ENCODE peak calls at places on chromosome 2, in six cellular contexts. E, J, T, R, A and B are unnamed samples.

GRCh38 chr2:145094353-145094752 is 574.4 kb upstream of the ZEB2 start:
- DNase-seq in R (no peak), T (no peak), E (no peak), J (no peak), A (no peak), B (no peak)

GRCh38 chr2:20990446-20990988 is 53.4 kb downstream of the APOB start:
- DNase-seq in A (no peak), J (no peak), R (no peak), E (no peak), T (no peak), B (no peak)

GRCh38 chr2:184879671-184880070 is 281.3 kb downstream of the ZNF804A start:
- DNase-seq in E (no peak), A (no peak), T (no peak), R (no peak), J (no peak), B (no peak)

GRCh38 chr2:169806586-169806985 is 7.9 kb downstream of the SSB start:
- DNase-seq in E (no peak), A (no peak), T (no peak), J (no peak), R (no peak), B (no peak)

GRCh38 chr2:35783723-35784122 is 571.9 kb upstream of the CRIM1 start:
- DNase-seq in A (no peak), T (no peak), J (peak; percentile 26), E (no peak), R (no peak), B (no peak)

GRCh38 chr2:46132996-46133395 is 164.2 kb upstream of the EPAS1 start:
- DNase-seq in R (no peak), A (no peak), T (no peak), E (no peak), J (no peak), B (no peak)

GRCh38 chr2:135086222-135086621 is 34.1 kb downstream of the RAB3GAP1 start:
- DNase-seq in J (no peak), A (no peak), T (no peak), R (no peak), E (no peak), B (no peak)

GRCh38 chr2:43067254-43068052 is 159.0 kb downstream of the ZFP36L2 start:
- DNase-seq in R (no peak), A (no peak), J (no peak), E (peak; percentile 12), T (peak; percentile 13), B (no peak)

GRCh38 chr2:157692768-157693167 is 64.1 kb upstream of the ACVR1C start:
- DNase-seq in T (no peak), E (no peak), R (no peak), J (no peak), A (no peak), B (no peak)

GRCh38 chr2:207067476-207067875 is 98.3 kb downstream of the KLF7 start:
- DNase-seq in J (no peak), A (no peak), E (peak; percentile 18), R (no peak), T (no peak), B (no peak)

DNA sequence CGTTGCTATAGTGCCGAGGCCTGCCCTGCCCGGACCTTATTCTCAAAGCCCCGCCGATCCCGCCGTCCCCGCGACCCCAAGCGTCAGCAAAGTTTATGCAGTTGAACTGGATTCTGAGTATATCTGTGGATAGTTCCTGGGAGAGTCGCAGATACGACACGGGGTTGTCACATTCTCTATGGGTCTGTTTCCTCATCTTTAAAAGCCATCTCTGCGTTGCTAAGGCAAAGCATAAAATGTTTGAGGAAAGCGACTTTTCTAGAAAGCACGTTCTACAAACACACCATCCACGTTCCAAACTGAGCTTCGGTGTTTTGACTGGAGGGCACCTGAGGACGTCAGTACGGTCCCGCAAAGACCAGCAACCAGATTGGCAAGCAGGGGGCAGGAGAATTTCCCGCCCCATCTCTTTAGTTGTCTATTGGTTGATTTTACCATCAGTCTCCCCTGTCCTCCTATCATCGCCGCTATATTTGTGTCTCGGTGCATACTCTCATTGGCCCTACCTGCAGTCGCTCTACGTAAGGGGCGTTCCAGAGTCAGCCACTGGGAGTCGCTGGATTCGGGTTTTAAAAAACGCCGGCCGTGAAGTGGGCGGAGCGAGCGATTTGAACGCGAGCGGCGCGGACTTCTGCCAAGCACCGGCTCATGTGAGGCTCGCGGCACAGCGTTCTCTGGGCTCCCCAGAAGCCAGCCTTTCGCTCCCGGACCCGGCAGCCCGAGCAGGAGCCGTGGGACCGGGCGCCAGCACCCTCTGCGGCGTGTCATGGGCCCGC is at the start of gene CENPA:
- DNase-seq in A (peak; percentile 98), J (peak; percentile 98), T (peak; percentile 97), R (peak; percentile 97), E (peak; percentile 97), B (peak; percentile 99)
- TF ChIP-seq POLR2A in A (no peak), J (peak; percentile 32), T (no peak), R (peak; percentile 9), E (peak; percentile 19), B (no peak)

GRCh38 chr2:118539290-118539689 is 308.2 kb downstream of the EN1 start:
- DNase-seq in R (no peak), E (peak; percentile 38), J (peak; percentile 72), A (peak; percentile 63), T (no peak), B (peak; percentile 67)
- TF ChIP-seq CTCF in R (no peak), E (peak; percentile 24), J (peak; percentile 33), A (peak; percentile 13), T (no peak), B (no peak)

GRCh38 chr2:75087726-75088125 is 111.6 kb downstream of the TACR1 start:
- DNase-seq in R (no peak), E (no peak), J (no peak), A (no peak), T (no peak), B (no peak)
- H3K4me1 ChIP-seq in R (no peaks in the 10 kb centered on the region), E (no peaks in the 10 kb centered on the region), J (no peaks in the 10 kb centered on the region), A (no peaks in the 10 kb centered on the region), T (no peaks in the 10 kb centered on the region), B (no peaks in the 10 kb centered on the region)

GRCh38 chr2:85911836-85912692 is 23.3 kb upstream of the ST3GAL5 start:
- DNase-seq in A (peak; percentile 86), R (no peak), E (peak; percentile 60), T (no peak), J (no peak), B (no peak)

GRCh38 chr2:85914916-85915315 is 26.1 kb upstream of the ST3GAL5 start:
- DNase-seq in R (no peak), T (no peak), A (peak; percentile 83), E (no peak), J (no peak), B (no peak)

GRCh38 chr2:85915606-85916303 is 27.0 kb upstream of the ST3GAL5 start:
- DNase-seq in E (no peak), J (no peak), A (no peak), R (no peak), T (no peak), B (no peak)

GRCh38 chr2:85913854-85914524 is 25.2 kb upstream of the ST3GAL5 start:
- DNase-seq in R (no peak), E (no peak), A (no peak), J (no peak), T (no peak), B (no peak)

DNA sequence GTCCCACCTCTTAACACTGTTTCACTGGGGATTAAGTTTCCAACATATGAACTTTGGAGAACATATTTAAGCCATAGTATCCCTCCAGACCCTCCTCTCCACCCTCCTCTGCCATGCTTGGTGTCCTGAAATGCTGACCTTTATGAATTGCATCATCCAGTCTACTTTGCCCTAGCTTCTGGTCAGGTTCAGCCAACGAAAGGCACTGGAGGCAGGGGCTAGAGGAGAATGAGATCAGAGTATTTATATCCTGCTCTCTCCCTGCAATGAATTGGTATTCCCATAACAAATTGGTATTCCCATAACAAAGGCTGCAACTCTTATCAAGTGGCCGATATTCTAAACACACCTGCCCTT is 25.7 kb upstream of the ST3GAL5 start:
- DNase-seq in J (no peak), T (no peak), E (no peak), A (no peak), R (no peak), B (no peak)
- TF ChIP-seq POLR2A in J (no peak), T (no peak), E (no peak), A (no peak), R (no peak), B (no peak)

GRCh38 chr2:54728669-54729120 is 5.2 kb downstream of the EML6 start:
- DNase-seq in R (no peak), E (no peak), J (no peak), T (no peak), A (no peak), B (no peak)
- TF ChIP-seq CTCF in R (no peak), E (no peak), J (no peak), T (no peak), A (no peak), B (no peak)

GRCh38 chr2:172285760-172286159 is 141.6 kb upstream of the ITGA6 start:
- DNase-seq in J (no peak), A (no peak), R (no peak), E (no peak), T (no peak), B (no peak)
- H3K4me1 ChIP-seq in J (peaks cover 6% of the 10 kb centered on the region), A (peaks cover 6% of the 10 kb centered on the region), R (no peaks in the 10 kb centered on the region), E (no peaks in the 10 kb centered on the region), T (no peaks in the 10 kb centered on the region), B (peaks cover 6% of the 10 kb centered on the region)

DNA sequence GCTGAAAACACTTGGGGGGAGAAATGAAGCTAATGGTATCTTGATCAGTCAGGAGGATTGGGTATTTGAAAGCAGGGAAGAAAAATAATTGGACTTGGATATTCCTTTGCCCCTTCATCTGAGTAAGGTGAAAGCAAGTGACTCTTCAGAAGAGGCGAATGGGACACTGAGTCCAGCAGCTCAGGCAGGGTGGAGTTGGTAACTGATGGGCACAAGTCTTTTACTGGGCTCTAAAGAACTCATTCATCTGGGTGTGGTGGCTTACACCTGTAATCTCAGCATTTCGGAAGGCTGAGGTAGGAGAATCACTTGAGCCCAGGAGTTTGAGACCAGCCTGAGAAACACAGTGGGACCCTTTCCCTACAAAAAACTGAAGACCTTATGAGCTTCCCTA is 11.2 kb downstream of the CFLAR start:
- DNase-seq in J (no peak), A (no peak), R (no peak), E (no peak), T (no peak), B (no peak)
- TF ChIP-seq POLR2A in J (no peak), A (no peak), R (no peak), E (no peak), T (no peak), B (no peak)